ENCODE peak calls at places on chromosomes 11 and 22, in seven cellular contexts. Z, R, L, G, Y, A and N are unnamed samples.
A peak's percentile ranks its signal among the peaks of the same experiment; 100 is the strongest.

GRCh38 chr11:1071571-1072115 is 3.0 kb upstream of the MUC2 start:
- DNase-seq in Z (no peak), R (no peak), L (no peak), G (peak; percentile 5), Y (no peak), A (no peak), N (no peak)

GRCh38 chr11:111846063-111846462 is 25.3 kb downstream of the ALG9 start:
- DNase-seq in Z (peak; percentile 36), R (no peak), L (no peak), G (no peak), Y (no peak), A (peak; percentile 32), N (no peak)

GRCh38 chr11:26522912-26523610 is 49.0 kb downstream of the MUC15 start:
- DNase-seq in Z (peak; percentile 10), R (no peak), L (no peak), G (no peak), Y (no peak), A (peak; percentile 32), N (peak; percentile 1)

GRCh38 chr11:30107899-30108298 is 91.1 kb upstream of the KCNA4 start:
- DNase-seq in Z (no peak), R (no peak), L (no peak), G (no peak), Y (no peak), A (peak; percentile 70), N (peak; percentile 22)

GRCh38 chr11:10450451-10451398 is 4.3 kb upstream of the AMPD3 start:
- DNase-seq in Z (no peak), R (peak; percentile 62), L (no peak), G (no peak), Y (peak; percentile 74), A (no peak), N (no peak)

GRCh38 chr11:3037041-3037944 is 19.9 kb downstream of the CARS1 start:
- DNase-seq in Z (no peak), R (peak; percentile 31), L (no peak), G (peak; percentile 60), Y (peak; percentile 88), A (peak; percentile 75), N (peak; percentile 48)

GRCh38 chr11:75778962-75779361 is 10.4 kb downstream of the DGAT2 start:
- DNase-seq in Z (no peak), R (no peak), L (no peak), G (no peak), Y (no peak), A (no peak), N (no peak)

GRCh38 chr22:24894220-24894975 is 52.1 kb downstream of the LHFPL7 start:
- DNase-seq in Z (peak; percentile 91), R (peak; percentile 89), L (peak; percentile 71), G (peak; percentile 83), Y (peak; percentile 85), A (peak; percentile 96), N (peak; percentile 92)

GRCh38 chr11:95575517-95575916 is 214.1 kb downstream of the FAM76B start:
- DNase-seq in Z (peak; percentile 82), R (no peak), L (no peak), G (no peak), Y (no peak), A (no peak), N (no peak)

GRCh38 chr11:124863137-124863825 is 2.0 kb upstream of the ROBO3 start:
- DNase-seq in Z (no peak), R (no peak), L (no peak), G (no peak), Y (no peak), A (peak; percentile 50), N (no peak)

GRCh38 chr11:8311366-8311765 is 47.7 kb upstream of the LMO1 start:
- DNase-seq in Z (no peak), R (no peak), L (no peak), G (no peak), Y (no peak), A (no peak), N (no peak)

GRCh38 chr22:37330200-37331033 is 48.1 kb downstream of the CYTH4 start:
- DNase-seq in Z (peak; percentile 74), R (peak; percentile 96), L (no peak), G (no peak), Y (no peak), A (peak; percentile 94), N (peak; percentile 41)
- TF ChIP-seq CTCF in Z (peak; percentile 27), R (peak; percentile 62), L (peak; percentile 23), G (no peak), Y (no peak), A (peak; percentile 24), N (peak; percentile 29)

GRCh38 chr11:66284526-66285078 is 4.3 kb downstream of the YIF1A start:
- DNase-seq in Z (no peak), R (no peak), L (no peak), G (no peak), Y (no peak), A (no peak), N (no peak)
- H3K4me3 ChIP-seq in Z (no peak overlapping the region), R (no peak overlapping the region), L (no peak overlapping the region), G (no peak overlapping the region), Y (no peak overlapping the region), A (no peak overlapping the region), N (no peak overlapping the region)

DNA sequence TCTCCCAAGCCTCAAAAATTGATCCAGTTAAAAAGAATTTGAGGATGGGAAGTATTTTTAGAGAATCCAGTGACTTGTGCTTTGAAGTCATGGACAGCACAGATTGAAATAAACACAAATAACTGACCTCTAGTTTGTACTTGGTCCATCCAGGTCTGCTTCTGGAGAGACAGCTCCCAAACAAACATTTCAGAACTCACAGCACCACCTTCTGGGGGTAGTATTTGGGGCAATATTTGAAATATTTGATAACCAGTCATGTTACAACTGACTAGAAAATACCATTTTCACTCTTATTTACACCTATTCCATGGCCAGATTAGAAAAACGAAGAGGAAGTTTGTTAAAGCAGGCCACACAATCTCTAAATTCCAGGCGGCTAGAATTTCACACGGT is 56.2 kb downstream of the CTSC start:
- DNase-seq in Z (no peak), R (no peak), L (no peak), G (no peak), Y (no peak), A (peak; percentile 48), N (no peak)
- TF ChIP-seq CTCF in Z (no peak), R (peak; percentile 2), L (no peak), G (no peak), Y (peak; percentile 23), A (peak; percentile 14), N (no peak)

GRCh38 chr11:46360878-46361277 is 13.6 kb downstream of the DGKZ start:
- DNase-seq in Z (no peak), R (no peak), L (no peak), G (no peak), Y (no peak), A (no peak), N (no peak)
- H3K4me3 ChIP-seq in Z (no peak overlapping the region), R (no peak overlapping the region), L (no peak overlapping the region), G (no peak overlapping the region), Y (peak overlapping the region; percentile 62), A (no peak overlapping the region), N (no peak overlapping the region)

DNA sequence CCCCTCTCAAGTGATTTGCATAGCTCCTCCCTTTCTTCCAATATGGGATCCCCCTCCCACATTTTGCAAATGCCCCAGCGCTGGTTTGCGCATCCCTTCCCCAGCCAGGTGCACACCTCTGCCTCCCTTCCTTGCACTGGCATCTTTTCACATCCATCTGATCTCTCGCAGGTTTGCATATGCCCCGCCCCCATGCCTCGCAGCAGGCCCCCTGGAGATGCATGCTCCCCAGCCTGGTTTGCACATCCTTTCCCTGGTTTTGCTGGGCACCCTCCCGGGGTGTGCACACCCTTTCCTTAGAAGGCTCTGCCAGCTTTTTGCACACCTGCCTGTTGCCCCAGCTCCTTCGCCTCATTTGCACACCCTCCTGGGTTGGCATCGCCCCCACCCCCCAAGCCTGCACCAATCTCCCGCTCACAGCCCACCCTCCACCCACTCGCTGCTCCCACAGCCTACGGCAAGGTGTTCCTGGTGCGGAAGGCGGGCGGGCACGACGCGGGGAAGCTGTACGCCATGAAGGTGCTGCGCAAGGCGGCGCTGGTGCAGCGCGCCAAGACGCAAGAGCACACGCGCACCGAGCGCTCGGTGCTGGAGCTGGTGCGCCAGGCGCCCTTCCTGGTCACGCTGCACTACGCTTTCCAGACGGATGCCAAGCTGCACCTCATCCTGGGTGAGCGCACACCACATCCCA is 895 bp downstream of the RPS6KA4 start:
- DNase-seq in Z (no peak), R (no peak), L (no peak), G (no peak), Y (no peak), A (no peak), N (no peak)
- TF ChIP-seq CTCF in Z (no peak), R (no peak), L (no peak), G (no peak), Y (no peak), A (no peak), N (no peak)

GRCh38 chr11:69965821-69966582 is 112.1 kb upstream of the ANO1 start:
- DNase-seq in Z (no peak), R (no peak), L (no peak), G (no peak), Y (peak; percentile 34), A (no peak), N (no peak)
- H3K4me3 ChIP-seq in Z (no peak overlapping the region), R (no peak overlapping the region), L (no peak overlapping the region), G (no peak overlapping the region), Y (no peak overlapping the region), A (no peak overlapping the region), N (no peak overlapping the region)

DNA sequence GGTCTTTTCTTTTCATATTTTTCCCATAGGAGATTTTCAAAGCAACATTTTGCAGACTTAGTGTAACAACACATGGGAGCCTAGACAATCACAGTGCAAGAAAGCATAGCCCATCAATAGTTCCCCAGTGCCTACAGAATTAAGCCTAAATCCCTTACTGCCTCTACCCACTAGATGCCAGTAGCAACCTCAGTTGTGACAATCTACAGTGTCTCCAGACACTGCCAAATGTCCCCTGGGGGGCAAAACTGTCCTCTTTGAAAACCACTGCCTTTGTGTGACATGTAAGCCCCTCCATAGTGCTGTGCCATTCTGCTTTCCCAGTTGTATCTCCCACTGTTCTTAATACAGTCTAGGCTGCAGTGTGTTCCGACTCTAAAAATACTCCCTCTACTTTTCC is 1329.0 kb downstream of the LRRC4C start:
- DNase-seq in Z (no peak), R (no peak), L (no peak), G (no peak), Y (no peak), A (no peak), N (no peak)
- TF ChIP-seq CTCF in Z (no peak), R (no peak), L (no peak), G (no peak), Y (no peak), A (no peak), N (peak; percentile 29)

GRCh38 chr22:19721486-19722172 is 1.7 kb upstream of the GP1BB start:
- DNase-seq in Z (no peak), R (no peak), L (no peak), G (no peak), Y (peak; percentile 47), A (no peak), N (no peak)
- H3K4me3 ChIP-seq in Z (no peak overlapping the region), R (no peak overlapping the region), L (no peak overlapping the region), G (no peak overlapping the region), Y (no peak overlapping the region), A (no peak overlapping the region), N (no peak overlapping the region)